ENCODE peak calls at places on chromosome 1, in nine cellular contexts. K, V, Q, T, D, N, S, X and B are unnamed samples.

GRCh38 chr1:174534789-174535188 is 87.0 kb downstream of the GPR52 start:
- DNase-seq in K (no peak), V (peak), Q (peak), T (peak), D (no peak), N (no peak), S (no peak), X (no peak), B (no peak)

GRCh38 chr1:199135901-199136300 is 497.1 kb downstream of the PTPRC start:
- DNase-seq in K (no peak), V (no peak), Q (no peak), T (no peak), D (no peak), N (no peak), S (no peak), X (no peak), B (no peak)

GRCh38 chr1:53138991-53139884 is 3.2 kb downstream of the SLC1A7 start:
- DNase-seq in K (no peak), V (no peak), Q (no peak), T (no peak), D (no peak), N (no peak), S (no peak), X (peak), B (peak)

GRCh38 chr1:183652547-183653467 is at the start of gene APOBEC4:
- DNase-seq in K (no peak), V (no peak), Q (no peak), T (no peak), D (no peak), N (no peak), S (no peak), X (no peak), B (no peak)

GRCh38 chr1:91505086-91505485 is 4.4 kb downstream of the CDC7 start:
- DNase-seq in K (no peak), V (no peak), Q (no peak), T (no peak), D (no peak), N (no peak), S (no peak), X (no peak), B (no peak)

GRCh38 chr1:156241311-156241811 is 623 bp upstream of the BGLAP start:
- DNase-seq in K (no peak), V (no peak), Q (peak), T (peak), D (no peak), N (no peak), S (no peak), X (no peak), B (no peak)

GRCh38 chr1:94113592-94114322 is 7.2 kb downstream of the ABCA4 start:
- DNase-seq in K (peak), V (no peak), Q (no peak), T (no peak), D (no peak), N (no peak), S (no peak), X (no peak), B (no peak)

GRCh38 chr1:110957798-110958197 is 5.9 kb downstream of the LRIF1 start:
- DNase-seq in K (no peak), V (no peak), Q (no peak), T (no peak), D (no peak), N (no peak), S (no peak), X (no peak), B (no peak)

GRCh38 chr1:15304708-15305326 is 57.8 kb downstream of the FHAD1 start:
- DNase-seq in K (peak), V (no peak), Q (peak), T (peak), D (peak), N (no peak), S (peak), X (peak), B (no peak)

GRCh38 chr1:218671573-218671972 is 326.4 kb downstream of the TGFB2 start:
- DNase-seq in K (no peak), V (peak), Q (no peak), T (peak), D (no peak), N (no peak), S (no peak), X (no peak), B (no peak)

GRCh38 chr1:40929145-40929544 is 50.4 kb upstream of the CTPS1 start:
- DNase-seq in K (no peak), V (no peak), Q (no peak), T (no peak), D (no peak), N (no peak), S (no peak), X (peak), B (no peak)

GRCh38 chr1:188425687-188426086 is 1596.9 kb downstream of the PLA2G4A start:
- DNase-seq in K (no peak), V (peak), Q (peak), T (peak), D (no peak), N (no peak), S (no peak), X (peak), B (no peak)

GRCh38 chr1:60287536-60287935 is 214.0 kb upstream of the C1orf87 start:
- DNase-seq in K (no peak), V (no peak), Q (no peak), T (no peak), D (no peak), N (no peak), S (no peak), X (no peak), B (no peak)

GRCh38 chr1:117077267-117077666 is 17.1 kb downstream of the TTF2 start:
- DNase-seq in K (no peak), V (peak), Q (peak), T (peak), D (no peak), N (no peak), S (no peak), X (peak), B (no peak)

GRCh38 chr1:78176448-78176847 is 130.7 kb downstream of the GIPC2 start:
- DNase-seq in K (no peak), V (peak), Q (peak), T (peak), D (no peak), N (peak), S (no peak), X (peak), B (no peak)

GRCh38 chr1:117570988-117571409 is 34.8 kb upstream of the TENT5C start:
- DNase-seq in K (peak), V (no peak), Q (peak), T (no peak), D (no peak), N (no peak), S (peak), X (no peak), B (no peak)

GRCh38 chr1:209802117-209802779 is 3.7 kb downstream of the IRF6 start:
- DNase-seq in K (no peak), V (no peak), Q (no peak), T (no peak), D (no peak), N (no peak), S (peak), X (peak), B (no peak)

GRCh38 chr1:233016798-233017197 is 66.4 kb downstream of the NTPCR start:
- DNase-seq in K (no peak), V (no peak), Q (no peak), T (no peak), D (no peak), N (no peak), S (no peak), X (no peak), B (no peak)

GRCh38 chr1:237953238-237953637 is 62.5 kb upstream of the ZP4 start:
- DNase-seq in K (peak), V (no peak), Q (peak), T (no peak), D (no peak), N (no peak), S (no peak), X (no peak), B (no peak)

GRCh38 chr1:22413799-22414198 is 37.9 kb upstream of the ZBTB40 start:
- DNase-seq in K (no peak), V (no peak), Q (no peak), T (no peak), D (no peak), N (no peak), S (no peak), X (no peak), B (no peak)

GRCh38 chr1:46643368-46643775 is 24.8 kb downstream of the ATPAF1 start:
- DNase-seq in K (no peak), V (peak), Q (peak), T (peak), D (no peak), N (peak), S (no peak), X (peak), B (no peak)

GRCh38 chr1:3403011-3403345 is 51.5 kb upstream of the ARHGEF16 start:
- DNase-seq in K (no peak), V (no peak), Q (no peak), T (no peak), D (no peak), N (no peak), S (no peak), X (no peak), B (no peak)

GRCh38 chr1:167328762-167329483 is 108.2 kb downstream of the POU2F1 start:
- DNase-seq in K (peak), V (no peak), Q (no peak), T (no peak), D (no peak), N (no peak), S (no peak), X (no peak), B (no peak)

GRCh38 chr1:233065655-233066054 is 115.2 kb downstream of the NTPCR start:
- DNase-seq in K (no peak), V (no peak), Q (no peak), T (no peak), D (no peak), N (no peak), S (no peak), X (no peak), B (no peak)

GRCh38 chr1:218516526-218516925 is 171.4 kb downstream of the TGFB2 start:
- DNase-seq in K (no peak), V (no peak), Q (no peak), T (no peak), D (no peak), N (no peak), S (no peak), X (no peak), B (no peak)

GRCh38 chr1:221430133-221430960 is 311.5 kb downstream of the DUSP10 start:
- DNase-seq in K (no peak), V (no peak), Q (no peak), T (no peak), D (no peak), N (no peak), S (no peak), X (peak), B (no peak)

GRCh38 chr1:221435510-221435909 is 306.4 kb downstream of the DUSP10 start:
- DNase-seq in K (no peak), V (peak), Q (peak), T (peak), D (no peak), N (no peak), S (no peak), X (peak), B (no peak)

GRCh38 chr1:221431968-221432367 is 309.9 kb downstream of the DUSP10 start:
- DNase-seq in K (no peak), V (no peak), Q (no peak), T (no peak), D (no peak), N (no peak), S (no peak), X (no peak), B (no peak)

GRCh38 chr1:221429262-221429661 is 312.6 kb downstream of the DUSP10 start:
- DNase-seq in K (no peak), V (peak), Q (peak), T (no peak), D (no peak), N (no peak), S (no peak), X (peak), B (no peak)

DNA sequence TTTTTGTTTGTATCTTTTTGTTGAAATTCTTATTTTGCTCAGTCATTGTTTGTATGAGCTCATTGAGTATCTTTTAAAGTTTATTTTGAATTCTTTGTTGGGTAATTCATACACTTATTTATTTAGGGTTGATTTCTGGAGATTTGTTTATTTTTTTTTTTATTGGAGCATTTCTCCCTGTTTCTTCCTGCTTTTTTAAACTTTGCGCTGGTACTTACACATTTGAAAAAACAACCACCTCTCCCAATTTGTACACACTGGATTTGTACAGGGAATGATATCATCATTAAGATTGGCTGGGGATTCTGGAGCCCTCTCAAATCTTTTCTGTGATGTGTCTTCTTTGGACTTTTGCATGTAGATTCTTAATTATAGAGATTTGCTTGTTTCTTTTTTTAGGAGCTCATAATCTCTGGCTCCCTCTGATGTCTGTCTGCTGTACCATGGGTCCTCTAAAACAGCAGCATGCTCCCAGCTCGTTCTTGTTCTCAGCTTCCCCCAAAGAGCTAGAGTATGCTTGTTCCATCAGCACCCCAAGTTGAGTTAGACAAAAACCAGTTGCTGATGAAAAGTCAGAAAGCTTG is 310.7 kb downstream of the DUSP10 start:
- DNase-seq in K (no peak), V (peak), Q (no peak), T (peak), D (no peak), N (no peak), S (no peak), X (peak), B (no peak)
- TF ChIP-seq CTCF in K (no peak), V (peak), Q (peak), T (peak), D (no peak), N (peak), S (no peak), X (peak), B (no peak)

DNA sequence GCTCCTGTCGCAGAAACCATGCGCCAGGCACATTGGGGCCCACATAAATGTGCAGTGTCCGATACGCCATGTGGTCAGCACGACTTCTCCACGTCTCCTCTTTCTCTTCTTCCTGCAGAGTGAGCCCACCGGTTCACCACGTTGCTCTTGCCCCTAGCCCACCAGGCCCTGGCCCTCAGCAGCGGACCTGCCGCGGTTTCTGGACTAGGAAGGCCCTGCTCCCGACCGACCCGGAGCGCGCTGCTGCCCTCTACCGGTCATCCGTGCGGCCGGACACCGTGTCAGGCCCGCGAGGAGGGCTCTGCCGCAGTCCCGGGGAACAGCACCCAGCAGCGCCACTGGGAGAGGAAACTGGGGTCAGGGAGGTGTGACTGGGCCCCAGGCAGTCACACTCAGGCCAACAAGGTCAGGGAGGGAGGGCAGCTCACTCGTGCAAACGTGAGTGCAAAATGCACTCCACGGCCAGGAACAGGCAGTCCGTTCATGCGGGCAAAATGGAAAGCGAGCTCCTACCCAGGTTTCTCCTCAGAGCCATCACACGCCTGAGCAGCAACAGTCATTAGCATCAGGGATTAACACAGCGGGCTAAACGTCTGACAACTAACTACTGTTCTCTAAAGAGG is 13.7 kb downstream of the TLR5 start:
- DNase-seq in K (peak), V (peak), Q (no peak), T (peak), D (no peak), N (no peak), S (peak), X (peak), B (peak)
- H3K4me3 ChIP-seq in K (peak), V (peak), Q (no peak), T (no peak), D (no peak), N (peak), S (peak), X (peak), B (peak)

DNA sequence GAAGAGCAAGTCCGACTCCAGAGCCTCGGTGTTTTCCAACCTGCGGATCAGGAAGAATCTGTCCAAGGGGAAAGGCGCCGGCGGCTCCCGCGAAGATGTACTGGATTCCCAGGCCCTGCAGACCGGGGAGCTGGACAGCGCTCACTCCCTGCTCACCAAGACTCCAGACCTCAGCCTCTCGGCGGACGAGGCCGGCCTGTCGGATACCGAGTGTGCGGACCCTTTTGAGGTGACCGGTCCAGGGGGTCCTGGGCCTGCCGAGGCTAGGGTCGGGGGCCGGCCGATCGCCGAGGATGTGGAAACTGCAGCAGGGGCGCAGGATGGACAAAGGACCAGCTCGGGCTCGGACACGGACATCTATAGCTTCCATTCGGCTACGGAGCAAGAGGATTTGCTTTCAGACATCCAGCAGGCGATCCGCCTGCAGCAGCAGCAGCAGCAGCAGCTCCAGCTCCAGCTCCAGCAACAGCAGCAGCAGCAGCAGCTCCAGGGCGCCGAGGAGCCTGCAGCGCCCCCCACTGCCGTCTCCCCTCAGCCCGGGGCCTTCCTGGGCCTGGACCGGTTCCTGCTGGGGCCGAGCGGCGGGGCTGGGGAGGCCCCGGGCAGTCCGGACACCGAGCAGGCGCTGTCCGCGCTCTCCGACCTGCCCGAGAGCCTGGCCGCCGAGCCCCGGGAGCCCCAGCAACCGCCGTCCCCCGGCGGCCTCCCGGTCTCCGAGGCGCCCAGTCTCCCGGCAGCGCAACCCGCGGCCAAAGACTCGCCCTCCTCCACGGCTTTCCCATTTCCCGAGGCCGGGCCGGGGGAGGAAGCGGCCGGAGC is 827 bp downstream of the FMN2 start:
- DNase-seq in K (peak), V (peak), Q (peak), T (peak), D (no peak), N (no peak), S (no peak), X (peak), B (no peak)
- TF ChIP-seq CTCF in K (peak), V (peak), Q (peak), T (peak), D (no peak), N (peak), S (no peak), X (peak), B (no peak)

GRCh38 chr1:38477811-38478210 is 381.8 kb downstream of the RRAGC start:
- DNase-seq in K (peak), V (no peak), Q (no peak), T (no peak), D (no peak), N (no peak), S (no peak), X (no peak), B (no peak)

GRCh38 chr1:38487398-38487797 is 372.2 kb downstream of the RRAGC start:
- DNase-seq in K (no peak), V (no peak), Q (no peak), T (no peak), D (no peak), N (no peak), S (no peak), X (no peak), B (no peak)

GRCh38 chr1:38486115-38486514 is 373.5 kb downstream of the RRAGC start:
- DNase-seq in K (peak), V (no peak), Q (no peak), T (no peak), D (no peak), N (no peak), S (no peak), X (no peak), B (no peak)

GRCh38 chr1:38476784-38477175 is 382.8 kb downstream of the RRAGC start:
- DNase-seq in K (peak), V (no peak), Q (no peak), T (no peak), D (no peak), N (no peak), S (no peak), X (no peak), B (no peak)

GRCh38 chr1:38482080-38482826 is 377.3 kb downstream of the RRAGC start:
- DNase-seq in K (peak), V (no peak), Q (no peak), T (no peak), D (no peak), N (no peak), S (no peak), X (no peak), B (no peak)
- H3K4me3 ChIP-seq in K (no peak), V (no peak), Q (no peak), T (no peak), D (no peak), N (no peak), S (no peak), X (no peak), B (no peak)

GRCh38 chr1:9224664-9225410 is 9.7 kb upstream of the H6PD start:
- DNase-seq in K (no peak), V (no peak), Q (no peak), T (no peak), D (no peak), N (no peak), S (no peak), X (no peak), B (no peak)
- TF ChIP-seq CTCF in K (no peak), V (no peak), Q (no peak), T (no peak), D (no peak), N (no peak), S (no peak), X (no peak), B (no peak)